ENCODE peak calls at places on chromosomes 13 and 19, in seven cellular contexts. One of them, this sample, is unnamed.

GRCh38 chr13:34833562-34834182 is 108.4 kb upstream of the NBEA start:
- DNase-seq in HCT116: peak
- DNase-seq in K562: no peak
- DNase-seq in SK-N-SH: no peak
- DNase-seq in H1: peak
- DNase-seq in GM12878: no peak
- DNase-seq in HepG2: no peak
- DNase-seq in this sample: no peak

GRCh38 chr13:104327217-104327616 is 1261.0 kb upstream of the SLC10A2 start:
- DNase-seq in HCT116: no peak
- DNase-seq in K562: no peak
- DNase-seq in SK-N-SH: no peak
- DNase-seq in H1: no peak
- DNase-seq in GM12878: no peak
- DNase-seq in HepG2: no peak
- DNase-seq in this sample: no peak

GRCh38 chr13:113962386-113962785 is 11.5 kb downstream of the C13orf46 start:
- DNase-seq in HCT116: no peak
- DNase-seq in K562: no peak
- DNase-seq in SK-N-SH: no peak
- DNase-seq in H1: no peak
- DNase-seq in GM12878: no peak
- DNase-seq in HepG2: no peak
- DNase-seq in this sample: no peak

GRCh38 chr19:18167975-18168645 is 5.5 kb upstream of the IFI30 start:
- DNase-seq in HCT116: no peak
- DNase-seq in K562: peak
- DNase-seq in SK-N-SH: peak
- DNase-seq in H1: peak
- DNase-seq in GM12878: no peak
- DNase-seq in HepG2: no peak
- DNase-seq in this sample: peak

GRCh38 chr19:31085125-31085524 is 264.1 kb downstream of the TSHZ3 start:
- DNase-seq in HCT116: no peak
- DNase-seq in K562: no peak
- DNase-seq in SK-N-SH: no peak
- DNase-seq in H1: no peak
- DNase-seq in GM12878: no peak
- DNase-seq in HepG2: no peak
- DNase-seq in this sample: no peak

GRCh38 chr19:10295305-10295846 is 5.6 kb downstream of the ICAM5 start:
- DNase-seq in HCT116: no peak
- DNase-seq in K562: peak
- DNase-seq in SK-N-SH: peak
- DNase-seq in H1: peak
- DNase-seq in GM12878: no peak
- DNase-seq in HepG2: no peak
- DNase-seq in this sample: no peak

GRCh38 chr13:65638572-65639168 is 1591.5 kb downstream of the PCDH9 start:
- DNase-seq in HCT116: peak
- DNase-seq in K562: peak
- DNase-seq in SK-N-SH: peak
- DNase-seq in H1: no peak
- DNase-seq in GM12878: no peak
- DNase-seq in HepG2: peak
- DNase-seq in this sample: peak

GRCh38 chr19:58338825-58339558 is 12.2 kb downstream of the ZSCAN22 start:
- DNase-seq in HCT116: no peak
- DNase-seq in K562: no peak
- DNase-seq in SK-N-SH: no peak
- DNase-seq in H1: peak
- DNase-seq in GM12878: no peak
- DNase-seq in HepG2: no peak
- DNase-seq in this sample: no peak

GRCh38 chr13:98059276-98059675 is 83.6 kb upstream of the FARP1 start:
- DNase-seq in HCT116: no peak
- DNase-seq in K562: no peak
- DNase-seq in SK-N-SH: no peak
- DNase-seq in H1: no peak
- DNase-seq in GM12878: no peak
- DNase-seq in HepG2: no peak
- DNase-seq in this sample: no peak

GRCh38 chr13:99464441-99464949 is 36.8 kb upstream of the TM9SF2 start:
- DNase-seq in HCT116: no peak
- DNase-seq in K562: no peak
- DNase-seq in SK-N-SH: no peak
- DNase-seq in H1: no peak
- DNase-seq in GM12878: no peak
- DNase-seq in HepG2: no peak
- DNase-seq in this sample: no peak

GRCh38 chr19:51030631-51031030 is 4.2 kb downstream of the KLK12 start:
- DNase-seq in HCT116: no peak
- DNase-seq in K562: no peak
- DNase-seq in SK-N-SH: peak
- DNase-seq in H1: no peak
- DNase-seq in GM12878: no peak
- DNase-seq in HepG2: no peak
- DNase-seq in this sample: no peak

GRCh38 chr13:114161644-114162532 is 17.2 kb upstream of the CFAP97D2 start:
- DNase-seq in HCT116: no peak
- DNase-seq in K562: no peak
- DNase-seq in SK-N-SH: no peak
- DNase-seq in H1: no peak
- DNase-seq in GM12878: no peak
- DNase-seq in HepG2: peak
- DNase-seq in this sample: no peak

GRCh38 chr19:28737021-28737525 is 475.9 kb downstream of the UQCRFS1 start:
- DNase-seq in HCT116: no peak
- DNase-seq in K562: no peak
- DNase-seq in SK-N-SH: no peak
- DNase-seq in H1: no peak
- DNase-seq in GM12878: peak
- DNase-seq in HepG2: peak
- DNase-seq in this sample: peak

GRCh38 chr19:35124098-35125060 is 8.8 kb downstream of the FXYD3 start:
- DNase-seq in HCT116: peak
- DNase-seq in K562: peak
- DNase-seq in SK-N-SH: peak
- DNase-seq in H1: no peak
- DNase-seq in GM12878: peak
- DNase-seq in HepG2: no peak
- DNase-seq in this sample: peak

GRCh38 chr19:4206818-4207484 is 22.4 kb upstream of the EBI3 start:
- DNase-seq in HCT116: peak
- DNase-seq in K562: no peak
- DNase-seq in SK-N-SH: no peak
- DNase-seq in H1: no peak
- DNase-seq in GM12878: no peak
- DNase-seq in HepG2: no peak
- DNase-seq in this sample: peak

GRCh38 chr19:46374526-46375475 is 27.9 kb downstream of the PPP5C start:
- DNase-seq in HCT116: no peak
- DNase-seq in K562: no peak
- DNase-seq in SK-N-SH: no peak
- DNase-seq in H1: no peak
- DNase-seq in GM12878: no peak
- DNase-seq in HepG2: no peak
- DNase-seq in this sample: no peak

GRCh38 chr19:46373573-46374359 is 26.9 kb downstream of the PPP5C start:
- DNase-seq in HCT116: no peak
- DNase-seq in K562: no peak
- DNase-seq in SK-N-SH: peak
- DNase-seq in H1: peak
- DNase-seq in GM12878: no peak
- DNase-seq in HepG2: no peak
- DNase-seq in this sample: peak

GRCh38 chr19:46371371-46371901 is 24.5 kb downstream of the PPP5C start:
- DNase-seq in HCT116: no peak
- DNase-seq in K562: no peak
- DNase-seq in SK-N-SH: no peak
- DNase-seq in H1: no peak
- DNase-seq in GM12878: no peak
- DNase-seq in HepG2: no peak
- DNase-seq in this sample: peak

GRCh38 chr19:46369817-46370216 is 22.9 kb downstream of the PPP5C start:
- DNase-seq in HCT116: no peak
- DNase-seq in K562: no peak
- DNase-seq in SK-N-SH: no peak
- DNase-seq in H1: no peak
- DNase-seq in GM12878: no peak
- DNase-seq in HepG2: no peak
- DNase-seq in this sample: peak

DNA sequence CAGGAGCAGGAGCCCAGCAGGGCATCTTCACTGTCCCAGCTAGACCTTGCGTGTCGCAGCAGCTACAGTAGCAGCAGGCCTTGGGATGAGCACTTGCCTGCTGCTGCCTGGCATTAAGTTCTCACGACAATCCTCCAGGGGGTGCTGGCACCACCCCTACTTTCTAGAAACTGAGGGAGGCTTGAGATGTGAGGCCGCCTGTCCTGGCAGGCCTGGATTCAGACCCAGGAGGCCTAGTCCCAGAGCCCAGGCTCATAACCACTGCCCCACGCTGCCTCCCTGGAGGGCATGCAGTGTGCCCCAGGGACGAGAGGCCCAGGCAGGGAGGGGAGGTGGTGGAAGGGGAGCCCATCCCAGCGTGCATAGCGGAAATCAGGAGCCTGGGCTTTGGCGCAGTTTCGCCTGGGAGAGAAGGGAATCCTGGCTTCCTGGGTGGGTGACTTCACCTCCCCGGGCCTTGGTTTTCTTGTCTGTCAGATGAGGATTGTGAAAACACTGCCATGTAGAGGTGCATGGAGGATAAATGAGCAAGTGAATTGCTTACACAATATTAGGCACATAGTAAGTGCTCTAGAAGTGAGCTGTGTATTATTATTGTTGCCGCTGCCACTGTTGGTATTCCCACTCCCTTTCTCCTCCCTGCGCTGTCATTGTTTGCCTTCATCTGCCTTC is 26.1 kb downstream of the PPP5C start:
- DNase-seq in HCT116: no peak
- DNase-seq in K562: no peak
- DNase-seq in SK-N-SH: no peak
- DNase-seq in H1: peak
- DNase-seq in GM12878: no peak
- DNase-seq in HepG2: no peak
- DNase-seq in this sample: peak
- TF ChIP-seq JUND in HCT116: no peak
- TF ChIP-seq JUND in K562: no peak
- TF ChIP-seq JUND in SK-N-SH: no peak
- TF ChIP-seq JUND in H1: no peak
- TF ChIP-seq JUND in GM12878: no peak
- TF ChIP-seq JUND in HepG2: no peak
- TF ChIP-seq JUND in this sample: no peak

DNA sequence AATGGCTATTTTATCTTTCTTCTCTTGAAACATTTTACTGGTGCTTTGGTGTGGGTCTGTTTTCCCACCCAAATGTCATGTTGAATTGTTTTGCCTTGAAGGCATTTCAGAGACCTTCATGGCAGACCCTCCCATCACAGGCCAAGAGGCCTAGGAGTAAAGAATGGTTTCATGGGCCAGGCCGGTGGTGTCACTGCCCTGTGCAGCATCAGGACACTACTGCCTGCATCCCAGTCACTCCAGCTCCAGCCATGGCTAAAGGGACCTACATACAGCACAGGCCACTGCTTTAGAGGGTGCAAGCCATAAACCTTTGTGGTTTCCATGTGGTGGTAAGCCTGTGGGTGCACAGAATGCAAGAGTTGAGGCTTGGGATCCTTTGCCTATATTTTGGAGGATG is 326.9 kb downstream of the SLITRK5 start:
- DNase-seq in HCT116: no peak
- DNase-seq in K562: no peak
- DNase-seq in SK-N-SH: no peak
- DNase-seq in H1: no peak
- DNase-seq in GM12878: no peak
- DNase-seq in HepG2: no peak
- DNase-seq in this sample: no peak
- TF ChIP-seq JUND in HCT116: no peak
- TF ChIP-seq JUND in K562: no peak
- TF ChIP-seq JUND in SK-N-SH: no peak
- TF ChIP-seq JUND in H1: no peak
- TF ChIP-seq JUND in GM12878: no peak
- TF ChIP-seq JUND in HepG2: no peak
- TF ChIP-seq JUND in this sample: no peak

GRCh38 chr19:56083668-56084067 is 37.4 kb downstream of the ZNF787 start:
- DNase-seq in HCT116: no peak
- DNase-seq in K562: no peak
- DNase-seq in SK-N-SH: no peak
- DNase-seq in H1: no peak
- DNase-seq in GM12878: no peak
- DNase-seq in HepG2: no peak
- DNase-seq in this sample: no peak

GRCh38 chr19:56084835-56085536 is 36.1 kb downstream of the ZNF787 start:
- DNase-seq in HCT116: no peak
- DNase-seq in K562: no peak
- DNase-seq in SK-N-SH: peak
- DNase-seq in H1: no peak
- DNase-seq in GM12878: no peak
- DNase-seq in HepG2: no peak
- DNase-seq in this sample: no peak

GRCh38 chr19:56076413-56076998 is 44.6 kb downstream of the ZNF787 start:
- DNase-seq in HCT116: peak
- DNase-seq in K562: peak
- DNase-seq in SK-N-SH: peak
- DNase-seq in H1: peak
- DNase-seq in GM12878: no peak
- DNase-seq in HepG2: peak
- DNase-seq in this sample: peak

GRCh38 chr19:56079609-56080008 is 41.5 kb downstream of the ZNF787 start:
- DNase-seq in HCT116: no peak
- DNase-seq in K562: no peak
- DNase-seq in SK-N-SH: no peak
- DNase-seq in H1: no peak
- DNase-seq in GM12878: no peak
- DNase-seq in HepG2: no peak
- DNase-seq in this sample: no peak

GRCh38 chr19:56080669-56081401 is 40.3 kb downstream of the ZNF787 start:
- DNase-seq in HCT116: peak
- DNase-seq in K562: peak
- DNase-seq in SK-N-SH: peak
- DNase-seq in H1: peak
- DNase-seq in GM12878: peak
- DNase-seq in HepG2: peak
- DNase-seq in this sample: no peak
- TF ChIP-seq JUND in HCT116: no peak
- TF ChIP-seq JUND in K562: no peak
- TF ChIP-seq JUND in SK-N-SH: no peak
- TF ChIP-seq JUND in H1: no peak
- TF ChIP-seq JUND in GM12878: no peak
- TF ChIP-seq JUND in HepG2: no peak
- TF ChIP-seq JUND in this sample: no peak

DNA sequence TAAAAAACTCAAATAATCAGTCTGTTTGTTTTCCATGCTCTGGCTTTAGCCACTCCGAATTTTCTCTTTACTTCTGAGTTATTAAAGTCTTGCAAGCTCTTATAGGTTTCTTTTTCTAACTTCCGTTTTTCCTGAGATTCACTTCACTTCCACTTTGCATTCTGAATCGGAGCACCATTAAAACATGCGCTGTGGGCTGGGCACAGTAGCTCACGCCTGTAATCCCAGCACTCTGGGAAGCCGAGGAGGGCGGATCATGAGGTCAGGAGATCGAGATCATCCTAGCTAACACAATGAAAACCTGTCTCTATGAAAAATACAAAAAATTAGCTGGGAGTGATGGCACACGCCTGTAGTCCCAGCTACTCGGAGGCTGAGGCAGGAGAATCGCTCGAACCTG is 357.9 kb downstream of the SLITRK6 start:
- DNase-seq in HCT116: no peak
- DNase-seq in K562: no peak
- DNase-seq in SK-N-SH: no peak
- DNase-seq in H1: no peak
- DNase-seq in GM12878: no peak
- DNase-seq in HepG2: no peak
- DNase-seq in this sample: peak
- TF ChIP-seq JUND in HCT116: no peak
- TF ChIP-seq JUND in K562: no peak
- TF ChIP-seq JUND in SK-N-SH: no peak
- TF ChIP-seq JUND in H1: no peak
- TF ChIP-seq JUND in GM12878: no peak
- TF ChIP-seq JUND in HepG2: no peak
- TF ChIP-seq JUND in this sample: no peak

This sample was measured in T47D.